ENCODE peak calls at places on chromosomes 11 and 22, in four cellular contexts. One of them, this sample, is unnamed.
A peak's percentile ranks its signal among the peaks of the same experiment; 100 is the strongest.

GRCh38 chr11:29963796-29964195 is 53.0 kb downstream of the KCNA4 start:
- DNase-seq in tibial nerve: no peak
- DNase-seq in chondrocyte: no peak
- DNase-seq in BJ: no peak
- DNase-seq in this sample: no peak

GRCh38 chr11:107293677-107294344 is 163.8 kb downstream of the CWF19L2 start:
- DNase-seq in chondrocyte: peak; percentile 59
- DNase-seq in BJ: no peak
- DNase-seq in tibial nerve: no peak
- DNase-seq in this sample: no peak

GRCh38 chr11:117583063-117583801 is 213.8 kb downstream of the DSCAML1 start:
- DNase-seq in tibial nerve: no peak
- DNase-seq in BJ: no peak
- DNase-seq in chondrocyte: peak; percentile 72
- DNase-seq in this sample: no peak

GRCh38 chr11:120546312-120547205 is 35.0 kb downstream of the GRIK4 start:
- DNase-seq in BJ: peak; percentile 94
- DNase-seq in tibial nerve: no peak
- DNase-seq in chondrocyte: peak; percentile 72
- DNase-seq in this sample: no peak

GRCh38 chr11:120132645-120133185 is 5.2 kb downstream of the TRIM29 start:
- DNase-seq in tibial nerve: no peak
- DNase-seq in chondrocyte: no peak
- DNase-seq in BJ: no peak
- DNase-seq in this sample: no peak

GRCh38 chr11:115518983-115519382 is 14.8 kb upstream of the CADM1 start:
- DNase-seq in chondrocyte: no peak
- DNase-seq in BJ: no peak
- DNase-seq in tibial nerve: no peak
- DNase-seq in this sample: no peak

GRCh38 chr11:130737866-130738431 is 178.3 kb downstream of the SNX19 start:
- DNase-seq in tibial nerve: no peak
- DNase-seq in BJ: peak; percentile 86
- DNase-seq in chondrocyte: no peak
- DNase-seq in this sample: no peak

GRCh38 chr11:9943346-9944110 is 279.7 kb downstream of the SWAP70 start:
- DNase-seq in BJ: peak; percentile 96
- DNase-seq in chondrocyte: no peak
- DNase-seq in tibial nerve: peak; percentile 73
- DNase-seq in this sample: no peak

GRCh38 chr11:12949456-12949855 is 59.7 kb upstream of the RASSF10 start:
- DNase-seq in BJ: no peak
- DNase-seq in chondrocyte: no peak
- DNase-seq in tibial nerve: no peak
- DNase-seq in this sample: no peak

GRCh38 chr11:79253280-79253679 is 187.6 kb downstream of the TENM4 start:
- DNase-seq in tibial nerve: no peak
- DNase-seq in chondrocyte: no peak
- DNase-seq in BJ: no peak
- DNase-seq in this sample: no peak

GRCh38 chr11:35017528-35018342 is 101.3 kb downstream of the PDHX start:
- DNase-seq in tibial nerve: no peak
- DNase-seq in chondrocyte: no peak
- DNase-seq in BJ: no peak
- DNase-seq in this sample: no peak

GRCh38 chr11:112834277-112834755 is 126.9 kb upstream of the NCAM1 start:
- DNase-seq in chondrocyte: no peak
- DNase-seq in BJ: no peak
- DNase-seq in tibial nerve: no peak
- DNase-seq in this sample: no peak

GRCh38 chr11:118530683-118531596 is at the start of gene TMEM25:
- DNase-seq in BJ: no peak
- DNase-seq in tibial nerve: no peak
- DNase-seq in chondrocyte: no peak
- DNase-seq in this sample: peak; percentile 95

GRCh38 chr22:49756201-49756600 is 71.5 kb downstream of the BRD1 start:
- DNase-seq in BJ: no peak
- DNase-seq in chondrocyte: peak; percentile 55
- DNase-seq in tibial nerve: no peak
- DNase-seq in this sample: no peak

GRCh38 chr11:78583889-78584288 is 9.2 kb upstream of the NARS2 start:
- DNase-seq in tibial nerve: no peak
- DNase-seq in BJ: no peak
- DNase-seq in chondrocyte: no peak
- DNase-seq in this sample: no peak

GRCh38 chr11:7893792-7894191 is 37.3 kb downstream of the OR10A6 start:
- DNase-seq in BJ: no peak
- DNase-seq in tibial nerve: no peak
- DNase-seq in chondrocyte: no peak
- DNase-seq in this sample: no peak

GRCh38 chr22:37560682-37561208 is 465 bp downstream of the CDC42EP1 start:
- DNase-seq in BJ: no peak
- DNase-seq in chondrocyte: no peak
- DNase-seq in tibial nerve: no peak
- DNase-seq in this sample: peak; percentile 35

GRCh38 chr11:62611705-62612365 is 740 bp downstream of the EML3 start:
- DNase-seq in tibial nerve: no peak
- DNase-seq in chondrocyte: no peak
- DNase-seq in BJ: no peak
- DNase-seq in this sample: peak; percentile 77

GRCh38 chr11:85526564-85526963 is 100.6 kb downstream of the DLG2 start:
- DNase-seq in tibial nerve: no peak
- DNase-seq in BJ: no peak
- DNase-seq in chondrocyte: no peak
- DNase-seq in this sample: no peak

GRCh38 chr11:126512741-126513715 is 157.5 kb downstream of the ST3GAL4 start:
- DNase-seq in chondrocyte: peak; percentile 79
- DNase-seq in tibial nerve: no peak
- DNase-seq in BJ: no peak
- DNase-seq in this sample: no peak

GRCh38 chr11:47099213-47099917 is 77.3 kb downstream of the ARFGAP2 start:
- DNase-seq in chondrocyte: no peak
- DNase-seq in BJ: no peak
- DNase-seq in tibial nerve: no peak
- DNase-seq in this sample: no peak

GRCh38 chr11:81129618-81130017 is 1604.0 kb downstream of the FAM181B start:
- DNase-seq in tibial nerve: no peak
- DNase-seq in chondrocyte: no peak
- DNase-seq in BJ: no peak
- DNase-seq in this sample: no peak

GRCh38 chr22:18060646-18061620 is 16.9 kb upstream of the PEX26 start:
- DNase-seq in chondrocyte: peak; percentile 52
- DNase-seq in BJ: no peak
- DNase-seq in tibial nerve: no peak
- DNase-seq in this sample: no peak

GRCh38 chr11:46119352-46120216 is 1.7 kb downstream of the PHF21A start:
- DNase-seq in chondrocyte: no peak
- DNase-seq in BJ: no peak
- DNase-seq in tibial nerve: peak; percentile 56
- DNase-seq in this sample: peak; percentile 73

GRCh38 chr22:38189104-38189503 is 7.5 kb upstream of the PLA2G6 start:
- DNase-seq in tibial nerve: no peak
- DNase-seq in BJ: no peak
- DNase-seq in chondrocyte: no peak
- DNase-seq in this sample: no peak

GRCh38 chr11:70068345-70068744 is 9.8 kb upstream of the ANO1 start:
- DNase-seq in tibial nerve: no peak
- DNase-seq in chondrocyte: no peak
- DNase-seq in BJ: no peak
- DNase-seq in this sample: no peak

GRCh38 chr11:96256213-96256580 is 86.8 kb downstream of the MAML2 start:
- DNase-seq in tibial nerve: no peak
- DNase-seq in chondrocyte: no peak
- DNase-seq in BJ: no peak
- DNase-seq in this sample: no peak
- TF ChIP-seq CTCF in tibial nerve: no peak
- TF ChIP-seq CTCF in chondrocyte: no peak
- TF ChIP-seq CTCF in BJ: no peak
- TF ChIP-seq CTCF in this sample: no peak

GRCh38 chr11:66051371-66051765 is 796 bp upstream of the SF3B2 start:
- DNase-seq in chondrocyte: peak; percentile 17
- DNase-seq in tibial nerve: no peak
- DNase-seq in BJ: no peak
- DNase-seq in this sample: no peak

GRCh38 chr11:66051766-66052663 is at the start of gene SF3B2:
- DNase-seq in BJ: peak; percentile 92
- DNase-seq in chondrocyte: peak; percentile 99
- DNase-seq in tibial nerve: peak; percentile 89
- DNase-seq in this sample: peak; percentile 99

GRCh38 chr11:66048525-66049313 is at the start of gene GAL3ST3:
- DNase-seq in tibial nerve: no peak
- DNase-seq in chondrocyte: peak; percentile 77
- DNase-seq in BJ: no peak
- DNase-seq in this sample: no peak

GRCh38 chr11:66052664-66052982 is 459 bp downstream of the SF3B2 start:
- DNase-seq in tibial nerve: no peak
- DNase-seq in BJ: no peak
- DNase-seq in chondrocyte: peak; percentile 21
- DNase-seq in this sample: no peak

DNA sequence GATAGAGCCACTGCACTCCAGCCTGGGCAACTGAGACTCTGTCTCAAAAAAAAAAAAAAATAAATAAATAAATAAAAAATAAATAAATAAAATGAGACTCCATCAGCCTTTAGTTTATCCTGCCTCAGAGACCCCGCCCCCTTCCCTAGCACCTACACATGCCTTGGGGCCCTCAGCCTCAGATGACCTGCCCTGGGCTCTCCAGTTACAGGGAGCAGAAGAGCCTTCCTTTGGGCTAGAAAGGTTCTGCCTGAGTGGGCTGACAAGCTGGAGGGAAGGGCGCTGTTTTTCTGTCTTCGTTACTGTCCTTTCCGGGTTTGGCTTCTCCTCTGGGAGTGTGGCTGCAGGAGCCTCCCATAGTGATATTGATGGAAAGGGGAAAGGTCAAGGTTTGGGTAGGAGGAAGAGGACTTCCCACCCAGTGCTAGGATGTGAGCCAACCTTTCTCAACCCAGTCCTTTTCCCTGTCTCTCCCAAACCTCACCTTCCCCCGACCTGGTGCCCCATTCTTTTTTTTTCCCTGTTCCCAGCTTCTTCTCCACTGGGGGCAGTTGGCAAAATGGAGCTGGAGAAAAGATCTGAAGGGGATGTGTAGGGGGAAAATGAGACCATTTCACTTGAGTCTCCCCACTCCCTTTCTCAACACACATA is 1.5 kb upstream of the SF3B2 start:
- DNase-seq in chondrocyte: peak; percentile 18
- DNase-seq in BJ: no peak
- DNase-seq in tibial nerve: no peak
- DNase-seq in this sample: no peak
- TF ChIP-seq CTCF in chondrocyte: no peak
- TF ChIP-seq CTCF in BJ: peak; percentile 6
- TF ChIP-seq CTCF in tibial nerve: no peak
- TF ChIP-seq CTCF in this sample: no peak

DNA sequence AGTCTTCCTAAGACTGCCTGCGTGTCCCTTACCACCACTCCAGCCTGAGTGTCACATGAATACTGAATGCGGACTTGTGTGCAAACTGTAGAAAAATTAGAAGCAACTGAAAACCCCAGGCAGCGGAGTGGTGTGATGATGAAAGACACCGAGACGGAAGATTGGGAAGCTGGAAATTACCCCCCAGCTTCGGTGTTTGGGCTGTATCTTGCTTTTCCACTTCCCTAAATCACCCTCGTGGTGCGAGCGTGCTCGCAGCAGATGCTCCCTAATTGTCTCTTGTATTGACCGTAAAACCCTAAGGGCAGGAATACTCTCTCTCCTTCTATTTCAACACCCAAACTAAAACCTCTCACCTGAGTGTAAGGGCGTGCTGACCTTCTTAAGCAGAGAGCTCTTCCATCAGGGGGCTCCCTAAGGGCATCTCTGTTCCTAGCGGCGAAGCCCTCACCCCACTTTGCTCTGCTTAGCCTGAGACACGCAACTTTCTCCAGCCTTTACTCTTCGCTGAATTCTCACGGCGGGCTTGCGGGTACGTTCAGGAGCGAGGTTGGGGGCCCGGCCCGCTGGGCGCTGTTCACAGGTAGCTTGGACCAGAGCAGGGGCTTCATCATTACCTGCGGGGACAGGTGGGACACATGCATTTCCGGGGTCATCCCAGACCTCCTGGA is 62.4 kb downstream of the CRYBB2 start:
- DNase-seq in BJ: no peak
- DNase-seq in tibial nerve: no peak
- DNase-seq in chondrocyte: no peak
- DNase-seq in this sample: no peak
- TF ChIP-seq CTCF in BJ: no peak
- TF ChIP-seq CTCF in tibial nerve: no peak
- TF ChIP-seq CTCF in chondrocyte: no peak
- TF ChIP-seq CTCF in this sample: no peak

GRCh38 chr11:75241906-75242644 is 1.5 kb downstream of the TPBGL start:
- DNase-seq in chondrocyte: peak; percentile 86
- DNase-seq in tibial nerve: no peak
- DNase-seq in BJ: no peak
- DNase-seq in this sample: no peak

GRCh38 chr11:75240381-75241035 is at the start of gene TPBGL:
- DNase-seq in tibial nerve: no peak
- DNase-seq in chondrocyte: peak; percentile 71
- DNase-seq in BJ: no peak
- DNase-seq in this sample: no peak

GRCh38 chr11:75242722-75243600 is 2.4 kb downstream of the TPBGL start:
- DNase-seq in BJ: no peak
- DNase-seq in tibial nerve: no peak
- DNase-seq in chondrocyte: peak; percentile 64
- DNase-seq in this sample: no peak

GRCh38 chr11:75239551-75240290 is 853 bp upstream of the TPBGL start:
- DNase-seq in tibial nerve: no peak
- DNase-seq in BJ: no peak
- DNase-seq in chondrocyte: no peak
- DNase-seq in this sample: no peak

GRCh38 chr11:75241036-75241905 is 697 bp downstream of the TPBGL start:
- DNase-seq in BJ: peak; percentile 39
- DNase-seq in tibial nerve: peak; percentile 72
- DNase-seq in chondrocyte: peak; percentile 63
- DNase-seq in this sample: peak; percentile 97
- TF ChIP-seq CTCF in BJ: peak; percentile 31
- TF ChIP-seq CTCF in tibial nerve: peak; percentile 99
- TF ChIP-seq CTCF in chondrocyte: peak; percentile 86
- TF ChIP-seq CTCF in this sample: peak; percentile 100

GRCh38 chr11:962743-963142 is 37.1 kb downstream of the AP2A2 start:
- DNase-seq in BJ: no peak
- DNase-seq in tibial nerve: no peak
- DNase-seq in chondrocyte: no peak
- DNase-seq in this sample: no peak
- TF ChIP-seq CTCF in BJ: no peak
- TF ChIP-seq CTCF in tibial nerve: no peak
- TF ChIP-seq CTCF in chondrocyte: no peak
- TF ChIP-seq CTCF in this sample: no peak

GRCh38 chr11:17719940-17720795 is 797 bp downstream of the MYOD1 start:
- DNase-seq in tibial nerve: no peak
- DNase-seq in chondrocyte: no peak
- DNase-seq in BJ: no peak
- DNase-seq in this sample: no peak
- TF ChIP-seq CTCF in tibial nerve: no peak
- TF ChIP-seq CTCF in chondrocyte: peak; percentile 62
- TF ChIP-seq CTCF in BJ: no peak
- TF ChIP-seq CTCF in this sample: no peak